ENCODE peak calls at places on chromosomes 13 and 19, in eight cellular contexts. A, J, R, F, H, L, Y and P are unnamed samples.

GRCh38 chr13:95641961-95642621 is 2.4 kb downstream of the DZIP1 start:
- DNase-seq in J (no peak), Y (no peak), F (peak), L (no peak), H (no peak), A (no peak), R (no peak), P (no peak)

GRCh38 chr19:27974082-27974513 is 1238.9 kb downstream of the UQCRFS1 start:
- DNase-seq in L (no peak), Y (no peak), F (peak), H (peak), R (peak), A (no peak), J (no peak), P (no peak)

GRCh38 chr19:33273881-33274662 is 28.3 kb downstream of the CEBPA start:
- DNase-seq in Y (no peak), F (no peak), J (no peak), A (no peak), R (peak), L (no peak), H (no peak), P (no peak)

GRCh38 chr13:112962396-112962795 is 6.6 kb upstream of the MCF2L start:
- DNase-seq in R (no peak), J (peak), L (no peak), Y (no peak), F (no peak), A (no peak), H (no peak), P (no peak)

GRCh38 chr13:45966715-45967114 is 85.8 kb downstream of the ZC3H13 start:
- DNase-seq in R (peak), Y (no peak), H (no peak), A (no peak), L (no peak), J (no peak), F (no peak), P (no peak)

GRCh38 chr13:85040176-85040660 is 759.0 kb downstream of the SLITRK6 start:
- DNase-seq in R (no peak), H (no peak), A (no peak), L (no peak), F (no peak), J (no peak), Y (no peak), P (no peak)

GRCh38 chr19:46761418-46761831 is 15.2 kb upstream of the STRN4 start:
- DNase-seq in H (no peak), R (no peak), L (no peak), J (no peak), A (no peak), Y (no peak), F (no peak), P (no peak)

GRCh38 chr13:43805681-43806128 is 18.9 kb upstream of the ENOX1 start:
- DNase-seq in F (no peak), R (peak), J (no peak), L (no peak), Y (no peak), A (no peak), H (no peak), P (no peak)

GRCh38 chr19:39582891-39583625 is 19.3 kb upstream of the LGALS13 start:
- DNase-seq in H (no peak), A (no peak), Y (no peak), F (no peak), J (no peak), L (no peak), R (no peak), P (no peak)

GRCh38 chr13:102830646-102831045 is 15.2 kb upstream of the ERCC5 start:
- DNase-seq in L (no peak), H (no peak), F (no peak), R (peak), A (no peak), Y (no peak), J (no peak), P (no peak)

GRCh38 chr19:19531951-19532805 is 3.5 kb downstream of the YJEFN3 start:
- DNase-seq in A (peak), R (peak), H (peak), L (peak), J (peak), F (peak), Y (peak), P (peak)

GRCh38 chr13:30581582-30581981 is 36.1 kb upstream of the USPL1 start:
- DNase-seq in H (no peak), Y (no peak), A (no peak), L (no peak), R (no peak), J (no peak), F (no peak), P (no peak)

GRCh38 chr13:46495647-46496046 is 57.3 kb upstream of the LRCH1 start:
- DNase-seq in F (no peak), Y (no peak), H (no peak), A (no peak), R (no peak), L (no peak), J (no peak), P (no peak)

GRCh38 chr19:17289489-17289888 is 7.8 kb downstream of the ANKLE1 start:
- DNase-seq in R (no peak), H (no peak), Y (peak), L (no peak), F (no peak), A (peak), J (no peak), P (no peak)

GRCh38 chr13:34647379-34647778 is 294.7 kb upstream of the NBEA start:
- DNase-seq in Y (no peak), H (no peak), R (no peak), A (no peak), L (no peak), J (no peak), F (no peak), P (no peak)

GRCh38 chr13:50126378-50127016 is 111.3 kb downstream of the KCNRG start:
- DNase-seq in Y (no peak), R (no peak), H (no peak), F (peak), J (no peak), L (no peak), A (no peak), P (no peak)

GRCh38 chr19:43532962-43533545 is at the start of gene ZNF575:
- DNase-seq in Y (peak), J (peak), F (peak), L (peak), R (peak), A (peak), H (peak), P (peak)

GRCh38 chr19:4369109-4369887 is 25.9 kb downstream of the MPND start:
- DNase-seq in F (no peak), J (peak), L (no peak), H (no peak), A (peak), R (no peak), Y (no peak), P (peak)